ENCODE peak calls at places on chromosomes 16 and 17, in eight cellular contexts. E, N, H, D, O, Y, V and S are unnamed samples.

GRCh38 chr17:82548681-82549303 is 29.3 kb downstream of the FOXK2 start:
- DNase-seq in E (peak), N (peak), H (peak), D (peak), O (peak), Y (no peak), V (peak), S (no peak)

GRCh38 chr16:53457670-53458069 is 23.4 kb downstream of the RBL2 start:
- DNase-seq in E (peak), N (no peak), H (peak), D (no peak), O (no peak), Y (peak), V (no peak), S (peak)

GRCh38 chr17:4433515-4434031 is at the start of gene SPNS3:
- DNase-seq in E (no peak), N (no peak), H (no peak), D (no peak), O (no peak), Y (peak), V (no peak), S (peak)

GRCh38 chr17:63838586-63839184 is 3.8 kb downstream of the SMARCD2 start:
- DNase-seq in E (peak), N (peak), H (peak), D (peak), O (peak), Y (no peak), V (peak), S (no peak)

GRCh38 chr16:31696968-31697743 is 169.5 kb downstream of the AHSP start:
- DNase-seq in E (peak), N (peak), H (peak), D (peak), O (no peak), Y (no peak), V (no peak), S (peak)

GRCh38 chr17:4098516-4099209 is 44.2 kb downstream of the ZZEF1 start:
- DNase-seq in E (no peak), N (peak), H (no peak), D (no peak), O (no peak), Y (no peak), V (no peak), S (no peak)

GRCh38 chr17:28416703-28417311 is 10.8 kb upstream of the SLC46A1 start:
- DNase-seq in E (peak), N (peak), H (peak), D (peak), O (peak), Y (peak), V (peak), S (peak)

GRCh38 chr16:78763821-78764440 is 664.5 kb downstream of the WWOX start:
- DNase-seq in E (no peak), N (no peak), H (no peak), D (no peak), O (no peak), Y (no peak), V (no peak), S (no peak)

GRCh38 chr17:49708515-49709161 is 874 bp upstream of the SLC35B1 start:
- DNase-seq in E (no peak), N (peak), H (peak), D (no peak), O (no peak), Y (no peak), V (peak), S (no peak)

GRCh38 chr16:29899516-29900101 is at the start of gene SEZ6L2:
- DNase-seq in E (peak), N (peak), H (peak), D (peak), O (peak), Y (peak), V (no peak), S (peak)

GRCh38 chr16:17345043-17345442 is 125.7 kb downstream of the XYLT1 start:
- DNase-seq in E (peak), N (peak), H (no peak), D (no peak), O (no peak), Y (no peak), V (peak), S (no peak)

GRCh38 chr16:86211265-86211664 is 299.1 kb upstream of the FOXF1 start:
- DNase-seq in E (no peak), N (no peak), H (no peak), D (no peak), O (no peak), Y (no peak), V (no peak), S (no peak)

GRCh38 chr16:13594798-13595197 is 325.2 kb upstream of the ERCC4 start:
- DNase-seq in E (no peak), N (no peak), H (no peak), D (no peak), O (no peak), Y (no peak), V (no peak), S (no peak)

GRCh38 chr17:77841742-77842141 is 116.8 kb upstream of the TNRC6C start:
- DNase-seq in E (no peak), N (no peak), H (no peak), D (no peak), O (no peak), Y (no peak), V (no peak), S (peak)

GRCh38 chr16:19437280-19437679 is 19.6 kb downstream of the TMC5 start:
- DNase-seq in E (no peak), N (no peak), H (peak), D (no peak), O (peak), Y (no peak), V (no peak), S (no peak)

GRCh38 chr17:15263206-15263579 is 1.9 kb downstream of the PMP22 start:
- DNase-seq in E (peak), N (peak), H (peak), D (peak), O (peak), Y (no peak), V (peak), S (no peak)

GRCh38 chr17:80886641-80887573 is 104.7 kb upstream of the CHMP6 start:
- DNase-seq in E (no peak), N (no peak), H (no peak), D (no peak), O (no peak), Y (no peak), V (no peak), S (no peak)

GRCh38 chr16:58026705-58027340 is 1.3 kb downstream of the MMP15 start:
- DNase-seq in E (no peak), N (no peak), H (peak), D (no peak), O (peak), Y (no peak), V (no peak), S (no peak)

GRCh38 chr17:19386974-19387920 is at the start of gene MFAP4:
- DNase-seq in E (peak), N (peak), H (peak), D (peak), O (no peak), Y (peak), V (no peak), S (peak)

GRCh38 chr16:64381979-64382378 is 739.9 kb downstream of the CDH11 start:
- DNase-seq in E (no peak), N (no peak), H (no peak), D (no peak), O (no peak), Y (no peak), V (no peak), S (no peak)

GRCh38 chr16:51245306-51245705 is 94.2 kb upstream of the SALL1 start:
- DNase-seq in E (no peak), N (no peak), H (no peak), D (peak), O (no peak), Y (no peak), V (no peak), S (no peak)

GRCh38 chr17:50546701-50547034 is 306 bp upstream of the SPATA20 start:
- DNase-seq in E (no peak), N (no peak), H (no peak), D (no peak), O (no peak), Y (no peak), V (no peak), S (no peak)

GRCh38 chr16:71540-72341 is 690 bp downstream of the RHBDF1 start:
- DNase-seq in E (peak), N (peak), H (peak), D (peak), O (peak), Y (no peak), V (peak), S (no peak)

GRCh38 chr16:72721981-72722380 is 325.9 kb downstream of the ZFHX3 start:
- DNase-seq in E (no peak), N (no peak), H (no peak), D (no peak), O (no peak), Y (no peak), V (no peak), S (no peak)

GRCh38 chr17:81044764-81045589 is 10.0 kb downstream of the BAIAP2 start:
- DNase-seq in E (peak), N (peak), H (peak), D (peak), O (peak), Y (no peak), V (peak), S (no peak)

GRCh38 chr16:83336630-83337029 is 471.1 kb upstream of the HSBP1 start:
- DNase-seq in E (peak), N (peak), H (no peak), D (peak), O (no peak), Y (no peak), V (no peak), S (no peak)

GRCh38 chr17:45247429-45248131 is 14.3 kb downstream of the SPATA32 start:
- DNase-seq in E (peak), N (peak), H (peak), D (peak), O (peak), Y (peak), V (peak), S (peak)

GRCh38 chr17:45246861-45247428 is 14.9 kb downstream of the SPATA32 start:
- DNase-seq in E (no peak), N (no peak), H (peak), D (no peak), O (no peak), Y (no peak), V (no peak), S (no peak)

GRCh38 chr17:45244725-45245656 is 16.9 kb downstream of the SPATA32 start:
- DNase-seq in E (no peak), N (no peak), H (no peak), D (no peak), O (no peak), Y (no peak), V (no peak), S (no peak)

GRCh38 chr17:45246338-45246737 is 15.6 kb downstream of the SPATA32 start:
- DNase-seq in E (no peak), N (no peak), H (no peak), D (no peak), O (no peak), Y (no peak), V (no peak), S (no peak)

DNA sequence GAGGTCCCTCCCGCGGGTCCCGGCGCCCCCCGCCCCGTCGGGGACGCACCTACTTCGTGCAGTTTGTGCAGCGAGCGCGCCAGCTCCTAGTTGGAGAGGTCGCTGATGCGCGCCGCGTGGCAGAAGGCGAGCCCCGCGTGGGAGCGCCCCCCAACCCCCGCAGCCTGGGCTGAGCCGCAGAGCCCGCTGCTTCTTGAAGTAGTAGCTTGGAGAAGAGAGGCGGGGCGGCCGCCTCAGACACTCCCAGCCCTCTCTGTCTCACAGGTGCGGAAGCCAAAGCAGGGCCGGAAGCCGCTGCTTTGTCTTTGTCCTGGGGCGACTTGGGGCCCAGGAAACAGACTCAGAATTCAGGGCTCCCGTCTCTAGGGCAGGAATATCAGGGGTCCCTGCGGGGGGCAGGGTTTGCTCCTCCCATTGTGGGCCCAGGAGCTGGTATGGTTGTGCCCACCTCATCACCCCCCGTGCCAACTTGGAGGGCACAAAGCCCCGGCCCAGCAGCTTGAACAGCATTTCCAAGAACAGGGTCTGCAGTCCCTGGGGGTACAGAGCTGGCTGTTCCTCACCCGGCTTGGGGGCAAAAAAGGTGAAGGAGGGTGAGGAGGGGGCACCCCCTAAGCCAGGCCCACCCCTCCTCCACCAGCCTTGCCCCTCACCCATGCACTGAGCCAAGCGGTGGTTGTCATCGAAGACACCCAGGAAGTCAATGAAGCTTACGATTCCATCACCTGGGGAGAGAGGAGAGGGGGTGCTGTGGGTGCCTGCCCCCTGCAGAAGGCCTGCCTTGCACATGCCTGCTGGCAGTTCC is 13.6 kb downstream of the SPATA32 start:
- DNase-seq in E (peak), N (no peak), H (peak), D (no peak), O (peak), Y (peak), V (no peak), S (peak)
- H3K4me3 ChIP-seq in E (peak), N (peak), H (peak), D (peak), O (peak), Y (no peak), V (peak), S (peak)

GRCh38 chr17:30716461-30717289 is 107.8 kb downstream of the CRLF3 start:
- DNase-seq in E (peak), N (peak), H (no peak), D (peak), O (no peak), Y (peak), V (no peak), S (no peak)
- H3K4me3 ChIP-seq in E (no peak), N (no peak), H (no peak), D (no peak), O (no peak), Y (no peak), V (no peak), S (no peak)

GRCh38 chr17:38654411-38655398 is 20.1 kb downstream of the EPOP start:
- DNase-seq in E (no peak), N (no peak), H (no peak), D (no peak), O (no peak), Y (no peak), V (no peak), S (no peak)

GRCh38 chr17:38659415-38659814 is 15.3 kb downstream of the EPOP start:
- DNase-seq in E (no peak), N (no peak), H (no peak), D (no peak), O (no peak), Y (no peak), V (no peak), S (no peak)

GRCh38 chr17:38658741-38659345 is 15.9 kb downstream of the EPOP start:
- DNase-seq in E (no peak), N (no peak), H (no peak), D (no peak), O (no peak), Y (peak), V (no peak), S (peak)

GRCh38 chr17:38657824-38658740 is 16.7 kb downstream of the EPOP start:
- DNase-seq in E (no peak), N (no peak), H (no peak), D (no peak), O (no peak), Y (no peak), V (no peak), S (no peak)

GRCh38 chr17:38656959-38657823 is 17.6 kb downstream of the EPOP start:
- DNase-seq in E (no peak), N (no peak), H (peak), D (no peak), O (no peak), Y (no peak), V (no peak), S (no peak)
- H3K4me3 ChIP-seq in E (no peak), N (no peak), H (no peak), D (no peak), O (no peak), Y (no peak), V (no peak), S (no peak)

GRCh38 chr16:74778646-74779045 is 4.0 kb upstream of the FA2H start:
- DNase-seq in E (no peak), N (no peak), H (peak), D (no peak), O (no peak), Y (no peak), V (no peak), S (no peak)

GRCh38 chr16:74774223-74775139 is at the start of gene FA2H:
- DNase-seq in E (peak), N (no peak), H (peak), D (peak), O (peak), Y (peak), V (peak), S (peak)

GRCh38 chr16:74776926-74777325 is 2.3 kb upstream of the FA2H start:
- DNase-seq in E (no peak), N (no peak), H (no peak), D (no peak), O (no peak), Y (no peak), V (no peak), S (no peak)

GRCh38 chr16:74773431-74774222 is 993 bp downstream of the FA2H start:
- DNase-seq in E (no peak), N (no peak), H (peak), D (no peak), O (no peak), Y (no peak), V (no peak), S (no peak)

GRCh38 chr16:74775255-74775654 is 635 bp upstream of the FA2H start:
- DNase-seq in E (no peak), N (no peak), H (no peak), D (no peak), O (no peak), Y (no peak), V (no peak), S (no peak)
- H3K4me3 ChIP-seq in E (no peak), N (no peak), H (peak), D (no peak), O (no peak), Y (no peak), V (no peak), S (peak)

GRCh38 chr17:45405250-45406086 is 27.2 kb downstream of the ARHGAP27 start:
- DNase-seq in E (peak), N (no peak), H (peak), D (peak), O (no peak), Y (no peak), V (no peak), S (no peak)
- H3K4me3 ChIP-seq in E (peak), N (peak), H (no peak), D (peak), O (no peak), Y (no peak), V (no peak), S (no peak)